ENCODE peak calls at places on chromosomes 7 and 10, in ten cellular contexts. K, M, S, B, L, T, Z, Y, W and Q are unnamed samples.

GRCh38 chr7:264541-265191 is 25.3 kb upstream of the FOXL3 start:
- DNase-seq in K (no peak), M (no peak), S (peak; percentile 32), B (no peak), L (no peak), T (no peak), Z (no peak), Y (no peak), W (no peak), Q (no peak)

GRCh38 chr10:21529236-21529910 is 3.9 kb upstream of the SKIDA1 start:
- DNase-seq in K (no peak), M (no peak), S (no peak), B (no peak), L (no peak), T (no peak), Z (no peak), Y (no peak), W (no peak), Q (no peak)

GRCh38 chr10:92627845-92628480 is 35.0 kb downstream of the KIF11 start:
- DNase-seq in K (peak; percentile 2), M (peak; percentile 38), S (no peak), B (no peak), L (no peak), T (no peak), Z (no peak), Y (no peak), W (no peak), Q (no peak)

GRCh38 chr10:113957013-113957412 is 86.7 kb upstream of the ADRB1 start:
- DNase-seq in K (no peak), M (no peak), S (no peak), B (no peak), L (no peak), T (peak; percentile 85), Z (peak; percentile 30), Y (no peak), W (no peak), Q (no peak)

GRCh38 chr10:77592946-77593636 is 44.5 kb downstream of the KCNMA1 start:
- DNase-seq in K (no peak), M (no peak), S (no peak), B (peak; percentile 75), L (no peak), T (peak; percentile 93), Z (peak; percentile 92), Y (no peak), W (no peak), Q (no peak)

GRCh38 chr10:22148956-22149355 is 68.9 kb downstream of the EBLN1 start:
- DNase-seq in K (no peak), M (no peak), S (no peak), B (no peak), L (no peak), T (no peak), Z (no peak), Y (no peak), W (no peak), Q (no peak)

GRCh38 chr7:13217762-13218161 is 530.3 kb downstream of the ARL4A start:
- DNase-seq in K (no peak), M (no peak), S (no peak), B (no peak), L (no peak), T (no peak), Z (peak; percentile 48), Y (no peak), W (no peak), Q (no peak)

GRCh38 chr10:123583639-123584418 is 82.3 kb upstream of the GPR26 start:
- DNase-seq in K (peak; percentile 92), M (peak; percentile 86), S (peak; percentile 83), B (peak; percentile 13), L (no peak), T (peak; percentile 56), Z (peak; percentile 94), Y (no peak), W (peak; percentile 35), Q (no peak)

GRCh38 chr7:45924283-45924682 is 3.2 kb upstream of the IGFBP3 start:
- DNase-seq in K (peak; percentile 8), M (no peak), S (no peak), B (peak; percentile 72), L (no peak), T (peak; percentile 73), Z (peak; percentile 85), Y (no peak), W (no peak), Q (no peak)

GRCh38 chr10:131056781-131057180 is 254.7 kb downstream of the TCERG1L start:
- DNase-seq in K (no peak), M (no peak), S (no peak), B (no peak), L (no peak), T (no peak), Z (no peak), Y (no peak), W (no peak), Q (no peak)

GRCh38 chr10:69123306-69123746 is 652 bp upstream of the VPS26A start:
- DNase-seq in K (no peak), M (peak; percentile 52), S (no peak), B (no peak), L (no peak), T (peak; percentile 74), Z (peak; percentile 75), Y (no peak), W (no peak), Q (no peak)

GRCh38 chr10:52566471-52567246 is 205.9 kb downstream of the MBL2 start:
- DNase-seq in K (no peak), M (peak; percentile 28), S (no peak), B (no peak), L (no peak), T (peak; percentile 81), Z (peak; percentile 58), Y (no peak), W (no peak), Q (no peak)

GRCh38 chr7:20998309-20998708 is 211.6 kb upstream of the SP8 start:
- DNase-seq in K (peak; percentile 8), M (no peak), S (no peak), B (no peak), L (no peak), T (no peak), Z (no peak), Y (no peak), W (no peak), Q (no peak)

GRCh38 chr7:51995780-51996179 is 679.2 kb upstream of the COBL start:
- DNase-seq in K (no peak), M (no peak), S (no peak), B (no peak), L (no peak), T (no peak), Z (no peak), Y (no peak), W (no peak), Q (no peak)

GRCh38 chr7:43591551-43592180 is 8.8 kb downstream of the STK17A start:
- DNase-seq in K (no peak), M (no peak), S (no peak), B (peak; percentile 91), L (no peak), T (no peak), Z (no peak), Y (no peak), W (no peak), Q (no peak)

GRCh38 chr10:28273343-28273742 is 29.5 kb downstream of the MPP7 start:
- DNase-seq in K (no peak), M (no peak), S (no peak), B (no peak), L (no peak), T (no peak), Z (no peak), Y (no peak), W (no peak), Q (no peak)